ENCODE peak calls at places on chromosomes 3 and 15, in seven cellular contexts. X is activated T-cell treated with anti-CD3 and anti-CD28 coated beads, Interleukin-2, amount 50 U/mL, for 1 hour; M is A673; G is CD4-positive, alpha-beta memory T cell; W is PC-3; L is heart left ventricle; E is NCI-H1930. D is an unnamed sample.

GRCh38 chr3:152389316-152389934 is 120.7 kb downstream of the MBNL1 start:
- DNase-seq in L (no peak), M (no peak), E (no peak), W (peak), X (no peak), G (no peak), D (no peak)

GRCh38 chr3:154122912-154123559 is 1.8 kb downstream of the ARHGEF26 start:
- DNase-seq in L (no peak), E (no peak), W (peak), G (no peak), M (peak), X (no peak), D (peak)

GRCh38 chr3:22986958-22987357 is 216.2 kb upstream of the UBE2E2 start:
- DNase-seq in M (no peak), G (no peak), W (no peak), L (no peak), E (no peak), X (no peak), D (no peak)

GRCh38 chr15:70342554-70343548 is 245.1 kb upstream of the TLE3 start:
- DNase-seq in W (no peak), G (no peak), M (no peak), E (no peak), L (no peak), X (no peak), D (no peak)

GRCh38 chr3:101310580-101311375 is 9.6 kb downstream of the IMPG2 start:
- DNase-seq in M (no peak), W (peak), G (no peak), E (no peak), L (no peak), X (no peak), D (no peak)

GRCh38 chr15:62163847-62164499 is 1.1 kb downstream of the C2CD4B start:
- DNase-seq in E (no peak), W (no peak), G (no peak), L (no peak), M (peak), X (no peak), D (no peak)

GRCh38 chr15:44535509-44536297 is 1.2 kb upstream of the EIF3J start:
- DNase-seq in W (peak), M (no peak), X (peak), G (peak), L (peak), E (peak), D (peak)

GRCh38 chr3:32901005-32901932 is 50.2 kb upstream of the CCR4 start:
- DNase-seq in E (no peak), W (peak), M (no peak), L (no peak), G (no peak), X (no peak), D (no peak)

GRCh38 chr3:14460342-14461005 is 58.1 kb downstream of the SLC6A6 start:
- DNase-seq in G (no peak), W (peak), E (no peak), X (no peak), L (peak), M (no peak), D (peak)

GRCh38 chr3:85571835-85572234 is 613.0 kb downstream of the CADM2 start:
- DNase-seq in G (no peak), W (peak), L (no peak), X (no peak), E (no peak), M (no peak), D (no peak)

GRCh38 chr3:136982520-136983138 is 24.8 kb downstream of the IL20RB start:
- DNase-seq in E (no peak), W (no peak), M (peak), G (no peak), X (no peak), L (no peak), D (no peak)

GRCh38 chr3:39166932-39167532 is 13.6 kb upstream of the CSRNP1 start:
- DNase-seq in W (peak), G (no peak), E (no peak), L (no peak), M (peak), X (no peak), D (no peak)

GRCh38 chr3:105353485-105354161 is 13.1 kb upstream of the ALCAM start:
- DNase-seq in E (no peak), G (no peak), M (no peak), W (peak), X (no peak), L (peak), D (no peak)

GRCh38 chr15:58748787-58749531 is 548 bp downstream of the ADAM10 start:
- DNase-seq in G (peak), E (peak), W (peak), X (peak), M (peak), L (peak), D (peak)

GRCh38 chr3:132088291-132088690 is 53.5 kb upstream of the CPNE4 start:
- DNase-seq in G (no peak), E (no peak), X (no peak), M (peak), W (no peak), L (no peak), D (no peak)

GRCh38 chr3:133479895-133480669 is 80.2 kb downstream of the BFSP2 start:
- DNase-seq in M (no peak), E (no peak), G (no peak), X (no peak), L (no peak), W (peak), D (peak)

GRCh38 chr15:68595761-68596160 is 17.0 kb downstream of the CORO2B start:
- DNase-seq in X (no peak), E (no peak), G (no peak), W (no peak), L (no peak), M (no peak), D (no peak)

GRCh38 chr15:66014639-66015182 is 145.4 kb downstream of the RAB11A start:
- DNase-seq in X (no peak), L (no peak), M (no peak), E (no peak), G (no peak), W (no peak), D (no peak)